ENCODE peak calls at places on chromosomes 7 and 10, in six cellular contexts. I is neuronal stem cell; R is EL; T is GM23248; S is left ventricle myocardium superior; H is activated T-cell treated with anti-CD3 and anti-CD28 coated beads, Interleukin-2, amount 50 U/mL, for 72 hours. U is an unnamed sample.

GRCh38 chr7:154953006-154953684 is 49.8 kb downstream of the PAXIP1 start:
- DNase-seq in T (peak; percentile 61), H (peak; percentile 74), S (peak; percentile 66), I (peak; percentile 47), R (peak; percentile 28), U (peak; percentile 82)

GRCh38 chr10:117621196-117621595 is 78.7 kb downstream of the EMX2 start:
- DNase-seq in R (no peak), S (no peak), I (no peak), H (no peak), T (no peak), U (no peak)

GRCh38 chr7:22292519-22292918 is 64.4 kb downstream of the RAPGEF5 start:
- DNase-seq in I (no peak), T (no peak), R (no peak), S (no peak), H (no peak), U (peak; percentile 16)

GRCh38 chr7:27636326-27637006 is 26.2 kb downstream of the HIBADH start:
- DNase-seq in R (no peak), H (no peak), S (no peak), T (no peak), I (no peak), U (peak; percentile 65)

GRCh38 chr7:82726038-82726800 is 282.6 kb upstream of the CACNA2D1 start:
- DNase-seq in H (no peak), I (no peak), T (no peak), R (no peak), S (no peak), U (no peak)

GRCh38 chr10:130363051-130363450 is 226.9 kb downstream of the GLRX3 start:
- DNase-seq in H (no peak), I (no peak), R (no peak), S (no peak), T (no peak), U (no peak)

GRCh38 chr7:29877196-29877595 is 70.9 kb downstream of the WIPF3 start:
- DNase-seq in S (no peak), I (no peak), H (no peak), R (no peak), T (peak; percentile 19), U (no peak)

GRCh38 chr7:284762-285722 is 4.9 kb upstream of the FOXL3 start:
- DNase-seq in R (no peak), H (no peak), S (no peak), T (no peak), I (no peak), U (no peak)

GRCh38 chr10:119395287-119396007 is 147.1 kb downstream of the RGS10 start:
- DNase-seq in T (no peak), I (no peak), S (peak; percentile 79), R (peak; percentile 40), H (no peak), U (no peak)

GRCh38 chr10:44395396-44395795 is 10.5 kb upstream of the CXCL12 start:
- DNase-seq in R (no peak), I (no peak), H (no peak), S (no peak), T (no peak), U (no peak)

GRCh38 chr7:85290252-85290651 is 103.4 kb upstream of the SEMA3D start:
- DNase-seq in R (no peak), T (no peak), S (no peak), I (no peak), H (no peak), U (no peak)

GRCh38 chr10:22436526-22436892 is 91.2 kb downstream of the SPAG6 start:
- DNase-seq in H (peak; percentile 50), T (no peak), R (no peak), S (no peak), I (no peak), U (no peak)

GRCh38 chr7:155058861-155059355 is 11.2 kb upstream of the HTR5A start:
- DNase-seq in H (no peak), I (no peak), R (no peak), S (no peak), T (no peak), U (no peak)

U was measured in neural progenitor cell.